ENCODE peak calls at places on chromosomes 6 and 20, in nine cellular contexts. Y is HFFc6; B is left ventricle myocardium inferior; L is RWPE1; I is CD4-positive, alpha-beta T cell; R is endothelial cell of umbilical vein; O is GM10248; M is WTC11; D is heart left ventricle. E is an unnamed sample.

GRCh38 chr20:64183313-64183712 is 19.1 kb downstream of the MYT1 start:
- DNase-seq in Y (no peak), B (no peak), L (no peak), I (no peak), R (no peak), O (no peak), M (no peak), D (no peak), E (no peak)

GRCh38 chr6:10613077-10613476 is 81.3 kb downstream of the C6orf52 start:
- DNase-seq in Y (no peak), B (no peak), L (no peak), I (no peak), R (no peak), O (no peak), M (no peak), D (no peak), E (no peak)

GRCh38 chr20:401682-402495 is 6.2 kb upstream of the RBCK1 start:
- DNase-seq in Y (no peak), B (no peak), L (peak; percentile 87), I (no peak), R (no peak), O (no peak), M (no peak), D (no peak), E (peak; percentile 94)

GRCh38 chr6:92297101-92297500 is 1122.3 kb downstream of the EPHA7 start:
- DNase-seq in Y (no peak), B (no peak), L (no peak), I (no peak), R (no peak), O (no peak), M (no peak), D (no peak), E (peak; percentile 49)

GRCh38 chr6:21228411-21228810 is 365.1 kb upstream of the SOX4 start:
- DNase-seq in Y (peak; percentile 32), B (no peak), L (peak; percentile 45), I (no peak), R (no peak), O (no peak), M (no peak), D (no peak), E (no peak)

GRCh38 chr20:31693987-31694661 is 28.5 kb downstream of the BCL2L1 start:
- DNase-seq in Y (no peak), B (no peak), L (no peak), I (no peak), R (no peak), O (no peak), M (peak; percentile 29), D (no peak), E (no peak)

GRCh38 chr6:148464319-148465010 is 121.8 kb downstream of the SASH1 start:
- DNase-seq in Y (peak; percentile 76), B (peak; percentile 62), L (peak; percentile 59), I (peak; percentile 22), R (peak; percentile 86), O (peak; percentile 64), M (peak; percentile 69), D (peak; percentile 68), E (peak; percentile 73)

GRCh38 chr6:154169193-154169847 is 130.3 kb downstream of the OPRM1 start:
- DNase-seq in Y (no peak), B (no peak), L (no peak), I (no peak), R (no peak), O (no peak), M (no peak), D (no peak), E (peak; percentile 28)

GRCh38 chr6:20173833-20174796 is 38.2 kb downstream of the MBOAT1 start:
- DNase-seq in Y (no peak), B (no peak), L (no peak), I (no peak), R (no peak), O (no peak), M (no peak), D (no peak), E (no peak)

GRCh38 chr6:155126727-155127439 is 131.8 kb downstream of the TIAM2 start:
- DNase-seq in Y (peak; percentile 84), B (no peak), L (peak; percentile 26), I (no peak), R (peak; percentile 78), O (peak; percentile 36), M (no peak), D (no peak), E (peak; percentile 62)

GRCh38 chr6:90080876-90081464 is 186.7 kb downstream of the GJA10 start:
- DNase-seq in Y (no peak), B (no peak), L (no peak), I (peak; percentile 62), R (no peak), O (peak; percentile 22), M (no peak), D (no peak), E (no peak)

GRCh38 chr6:37602360-37602759 is 95.3 kb downstream of the MDGA1 start:
- DNase-seq in Y (peak; percentile 17), B (no peak), L (no peak), I (no peak), R (no peak), O (no peak), M (no peak), D (no peak), E (no peak)

GRCh38 chr6:166423781-166424180 is 41.0 kb upstream of the MPC1 start:
- DNase-seq in Y (no peak), B (no peak), L (no peak), I (no peak), R (no peak), O (no peak), M (no peak), D (no peak), E (no peak)

GRCh38 chr6:69881322-69882151 is 15.2 kb downstream of the COL19A1 start:
- DNase-seq in Y (no peak), B (no peak), L (no peak), I (no peak), R (no peak), O (peak; percentile 35), M (no peak), D (no peak), E (no peak)

GRCh38 chr6:9481292-9482029 is 933.4 kb downstream of the TFAP2A start:
- DNase-seq in Y (peak; percentile 45), B (no peak), L (no peak), I (no peak), R (peak; percentile 46), O (no peak), M (no peak), D (no peak), E (no peak)

GRCh38 chr6:154507209-154507898 is 3.1 kb downstream of the CNKSR3 start:
- DNase-seq in Y (no peak), B (no peak), L (no peak), I (no peak), R (no peak), O (no peak), M (no peak), D (no peak), E (no peak)

GRCh38 chr6:94050515-94050914 is 631.2 kb upstream of the EPHA7 start:
- DNase-seq in Y (no peak), B (no peak), L (no peak), I (no peak), R (no peak), O (no peak), M (no peak), D (no peak), E (no peak)

GRCh38 chr6:38564301-38564700 is 75.4 kb downstream of the BTBD9 start:
- DNase-seq in Y (no peak), B (no peak), L (no peak), I (no peak), R (no peak), O (no peak), M (no peak), D (no peak), E (no peak)

GRCh38 chr6:27791182-27791939 is 120.8 kb downstream of the OR2B2 start:
- DNase-seq in Y (peak; percentile 86), B (peak; percentile 45), L (peak; percentile 44), I (no peak), R (peak; percentile 88), O (peak; percentile 29), M (peak; percentile 71), D (peak; percentile 52), E (peak; percentile 85)

DNA sequence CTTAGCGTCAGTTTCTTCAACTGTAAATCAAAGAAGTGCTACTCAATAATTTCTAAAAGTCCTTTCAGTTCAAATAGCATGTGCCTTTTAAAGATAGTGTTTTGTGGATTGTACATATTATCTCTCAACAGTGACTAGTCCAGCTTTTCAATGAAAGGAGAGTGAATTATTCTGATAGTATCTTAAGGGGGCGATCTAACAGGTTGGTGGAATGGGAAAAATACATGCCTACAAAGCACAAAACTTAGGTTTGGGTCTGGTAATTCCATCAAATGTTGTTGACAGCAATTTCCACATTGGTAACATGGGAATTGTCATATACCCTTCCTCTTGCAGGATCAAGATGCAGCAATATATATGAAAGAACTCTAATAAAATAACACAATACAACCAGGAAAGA is 50.1 kb upstream of the HDGFL1 start:
- DNase-seq in Y (no peak), B (no peak), L (no peak), I (no peak), R (no peak), O (no peak), M (no peak), D (no peak), E (no peak)
- TF ChIP-seq CTCF in Y (no peak), B (no peak), L (no peak), I (no peak), R (no peak), O (no peak), M (no peak), D (no peak), E (no peak)

DNA sequence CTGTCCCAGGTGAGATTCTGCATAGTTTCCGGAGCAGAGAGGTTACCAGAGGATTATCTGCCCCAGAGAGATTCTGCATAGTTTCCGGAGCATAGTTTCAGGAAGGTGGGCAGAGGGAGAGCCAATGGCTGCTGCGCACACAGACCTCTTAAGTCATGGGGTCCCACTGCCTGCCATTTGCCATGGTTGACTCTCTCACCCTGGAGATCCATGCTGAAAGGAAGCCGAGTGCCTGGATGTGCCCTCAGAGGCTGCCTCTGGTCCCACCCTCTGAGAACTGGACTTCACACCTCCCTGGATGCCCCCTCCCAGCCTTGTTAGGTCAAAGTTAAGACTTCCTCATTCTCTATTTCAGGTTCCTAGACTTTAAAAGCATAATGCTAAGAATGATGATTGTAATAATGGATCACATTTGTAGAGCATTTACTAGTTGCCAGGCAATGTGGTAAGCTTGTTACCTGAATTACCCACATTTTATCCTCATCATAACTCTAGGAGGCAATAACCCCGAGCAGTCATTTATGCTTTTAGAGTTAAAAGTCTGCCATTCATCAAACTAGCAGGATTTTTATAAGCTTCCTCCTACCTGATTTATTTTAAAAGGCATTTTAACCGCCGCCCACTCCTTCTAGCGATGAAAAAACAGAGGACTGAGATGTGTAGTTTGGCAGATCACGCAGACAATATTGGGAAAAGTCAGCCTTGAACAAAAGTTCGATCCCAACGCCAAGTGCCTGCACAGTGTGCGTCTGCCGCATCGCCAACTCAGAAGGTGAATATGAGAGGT is 11.9 kb downstream of the SERPINB9 start:
- DNase-seq in Y (no peak), B (no peak), L (no peak), I (no peak), R (no peak), O (no peak), M (no peak), D (no peak), E (no peak)
- TF ChIP-seq CTCF in Y (no peak), B (no peak), L (no peak), I (no peak), R (no peak), O (no peak), M (no peak), D (no peak), E (no peak)

GRCh38 chr6:44073612-44074382 is 53.5 kb downstream of the MRPL14 start:
- DNase-seq in Y (no peak), B (peak; percentile 42), L (no peak), I (no peak), R (no peak), O (no peak), M (no peak), D (no peak), E (no peak)
- TF ChIP-seq CTCF in Y (no peak), B (no peak), L (no peak), I (no peak), R (peak; percentile 0), O (no peak), M (no peak), D (no peak), E (no peak)

GRCh38 chr6:73985891-73986290 is 289.9 kb downstream of the CD109 start:
- DNase-seq in Y (peak; percentile 81), B (no peak), L (peak; percentile 5), I (no peak), R (peak; percentile 10), O (no peak), M (no peak), D (no peak), E (peak; percentile 58)
- TF ChIP-seq CTCF in Y (peak; percentile 73), B (no peak), L (no peak), I (no peak), R (no peak), O (no peak), M (no peak), D (no peak), E (peak; percentile 31)

E was measured in MCF 10A.